ENCODE peak calls at places on chromosome 15, in ten cellular contexts. N is GM12864, R is MM.1S, Z is cardiac fibroblast, C is EH, K is BE2C, I is H54, T is left colon, P is fibroblast of lung, Q is progenitor cell of endocrine pancreas. G is an unnamed sample.

GRCh38 chr15:69061414-69061842 is 46.9 kb downstream of the NOX5 start:
- DNase-seq in Q (no peak), P (no peak), N (no peak), T (no peak), R (no peak), Z (no peak), K (peak), I (no peak), C (no peak), G (no peak)

GRCh38 chr15:66758844-66759243 is 56.8 kb downstream of the SMAD6 start:
- DNase-seq in Q (no peak), C (no peak), Z (no peak), R (no peak), I (no peak), T (no peak), N (no peak), K (no peak), P (no peak), G (no peak)

GRCh38 chr15:88334436-88334835 is 77.9 kb upstream of the NTRK3 start:
- DNase-seq in C (peak), Q (no peak), K (no peak), Z (peak), P (peak), N (no peak), R (no peak), I (peak), T (no peak), G (no peak)

GRCh38 chr15:22942877-22943276 is 37.3 kb downstream of the CYFIP1 start:
- DNase-seq in Q (no peak), I (no peak), N (no peak), Z (no peak), P (no peak), C (no peak), K (no peak), R (no peak), T (no peak), G (no peak)

GRCh38 chr15:60844431-60845174 is 365.7 kb upstream of the ICE2 start:
- DNase-seq in R (no peak), K (no peak), P (no peak), Q (no peak), C (no peak), T (no peak), Z (no peak), N (no peak), I (no peak), G (peak)

GRCh38 chr15:78617131-78617915 is 3.5 kb downstream of the CHRNA3 start:
- DNase-seq in R (no peak), K (peak), I (no peak), P (no peak), C (no peak), Z (no peak), Q (peak), N (no peak), T (no peak), G (no peak)

GRCh38 chr15:63501256-63502089 is 2.9 kb upstream of the USP3 start:
- DNase-seq in Z (peak), N (no peak), Q (no peak), K (no peak), I (no peak), R (no peak), T (peak), P (peak), C (peak), G (no peak)

GRCh38 chr15:60840306-60840702 is 361.4 kb upstream of the ICE2 start:
- DNase-seq in Q (no peak), Z (peak), P (peak), C (peak), K (peak), T (no peak), R (no peak), N (no peak), I (peak), G (no peak)

GRCh38 chr15:67026171-67026967 is 39.0 kb upstream of the SMAD3 start:
- DNase-seq in T (no peak), Q (no peak), R (no peak), N (no peak), Z (no peak), K (no peak), I (no peak), P (no peak), C (no peak), G (no peak)

GRCh38 chr15:87145686-87146085 is 1066.0 kb downstream of the AGBL1 start:
- DNase-seq in T (no peak), I (no peak), Z (peak), Q (no peak), C (peak), R (no peak), N (no peak), P (peak), K (no peak), G (no peak)

GRCh38 chr15:48705381-48705780 is 59.9 kb upstream of the FBN1 start:
- DNase-seq in P (no peak), Q (no peak), C (no peak), T (no peak), K (no peak), N (no peak), I (no peak), R (no peak), Z (no peak), G (no peak)

GRCh38 chr15:40618906-40619305 is 24.9 kb downstream of the KNL1 start:
- DNase-seq in R (no peak), C (no peak), Z (peak), T (no peak), Q (no peak), P (peak), K (no peak), I (no peak), N (no peak), G (no peak)

GRCh38 chr15:63194291-63194681 is 4.9 kb downstream of the RAB8B start:
- DNase-seq in Z (no peak), K (no peak), C (no peak), P (no peak), Q (no peak), R (no peak), I (no peak), N (no peak), T (no peak), G (no peak)

GRCh38 chr15:56732135-56732880 is 1.0 kb downstream of the ZNF280D start:
- DNase-seq in R (peak), N (no peak), K (peak), P (peak), C (peak), Q (no peak), Z (peak), I (no peak), T (peak), G (peak)

GRCh38 chr15:85890620-85890980 is 95.9 kb upstream of the KLHL25 start:
- DNase-seq in I (no peak), N (no peak), R (no peak), C (no peak), Z (no peak), T (no peak), P (no peak), K (no peak), Q (no peak), G (no peak)

GRCh38 chr15:70775160-70775559 is 11.8 kb upstream of the UACA start:
- DNase-seq in Z (peak), C (peak), R (no peak), P (peak), I (peak), N (no peak), Q (no peak), T (no peak), K (no peak), G (no peak)

GRCh38 chr15:68315495-68316007 is 38.0 kb downstream of the FEM1B start:
- DNase-seq in Z (peak), T (no peak), K (no peak), C (no peak), Q (peak), I (no peak), N (no peak), P (peak), R (no peak), G (no peak)

GRCh38 chr15:35595656-35596055 is 49.7 kb upstream of the DPH6 start:
- DNase-seq in Z (no peak), C (no peak), K (no peak), I (no peak), T (no peak), Q (no peak), N (no peak), R (no peak), P (no peak), G (no peak)

GRCh38 chr15:68816795-68817303 is 3.8 kb downstream of the ANP32A start:
- DNase-seq in Z (peak), P (no peak), T (peak), C (peak), N (no peak), Q (no peak), K (no peak), R (no peak), I (no peak), G (no peak)

GRCh38 chr15:61003683-61004299 is 225.3 kb downstream of the RORA start:
- DNase-seq in T (no peak), I (no peak), P (no peak), R (no peak), Z (no peak), K (no peak), Q (no peak), N (no peak), C (no peak), G (no peak)

GRCh38 chr15:82944840-82945239 is 7.7 kb downstream of the HOMER2 start:
- DNase-seq in Q (no peak), R (no peak), C (no peak), K (no peak), N (no peak), Z (no peak), I (no peak), P (peak), T (no peak), G (no peak)

GRCh38 chr15:42102646-42103235 is 8.4 kb upstream of the PLA2G4D start:
- DNase-seq in C (peak), I (peak), K (no peak), T (no peak), R (no peak), Z (peak), P (peak), Q (no peak), N (no peak), G (no peak)

GRCh38 chr15:99558084-99558483 is 7.7 kb upstream of the MEF2A start:
- DNase-seq in P (no peak), N (no peak), C (no peak), Q (no peak), K (no peak), R (no peak), Z (no peak), T (no peak), I (no peak), G (no peak)

GRCh38 chr15:31222769-31223345 is 103.8 kb upstream of the KLF13 start:
- DNase-seq in R (no peak), N (no peak), I (no peak), Q (no peak), T (no peak), P (no peak), C (no peak), K (no peak), Z (no peak), G (no peak)

GRCh38 chr15:50816191-50816590 is 50.7 kb upstream of the SPPL2A start:
- DNase-seq in Z (no peak), K (no peak), N (no peak), T (peak), I (no peak), Q (no peak), R (no peak), P (no peak), C (no peak), G (no peak)

GRCh38 chr15:74781673-74782595 is at the start of gene CSK:
- DNase-seq in I (peak), K (peak), C (peak), N (no peak), P (peak), Z (peak), Q (peak), T (peak), R (peak), G (no peak)

GRCh38 chr15:45831787-45832186 is 197.0 kb downstream of the SQOR start:
- DNase-seq in T (no peak), R (no peak), N (no peak), Z (no peak), K (no peak), C (no peak), I (no peak), P (no peak), Q (no peak), G (no peak)

GRCh38 chr15:101579766-101580165 is 72.4 kb downstream of the TM2D3 start:
- DNase-seq in P (peak), N (no peak), T (no peak), Z (peak), C (peak), I (peak), R (no peak), K (no peak), Q (no peak), G (no peak)

G was measured in Jurkat, Clone E6-1.